ENCODE peak calls at places on chromosome 12, in five cellular contexts. T is K562, S is HepG2, N is H1, E is GM12878. I is an unnamed sample.

GRCh38 chr12:47753021-47754001 is 5.4 kb downstream of the RAPGEF3 start:
- DNase-seq in T (no peak), S (no peak), N (peak; percentile 64), E (no peak), I (peak; percentile 87)

GRCh38 chr12:57767317-57767716 is 439 bp upstream of the CYP27B1 start:
- DNase-seq in T (no peak), S (no peak), N (no peak), E (no peak), I (no peak)

GRCh38 chr12:34300376-34301250 is 278.3 kb downstream of the ALG10 start:
- DNase-seq in T (no peak), S (no peak), N (no peak), E (no peak), I (no peak)

GRCh38 chr12:132309162-132310086 is 20.0 kb downstream of the GALNT9 start:
- DNase-seq in T (no peak), S (no peak), N (no peak), E (no peak), I (no peak)

GRCh38 chr12:31521972-31522371 is 69.0 kb downstream of the DENND5B start:
- DNase-seq in T (no peak), S (no peak), N (no peak), E (no peak), I (no peak)

GRCh38 chr12:5592313-5592712 is 160.4 kb downstream of the NTF3 start:
- DNase-seq in T (no peak), S (no peak), N (no peak), E (no peak), I (no peak)

GRCh38 chr12:54360717-54361456 is 3.4 kb downstream of the GPR84 start:
- DNase-seq in T (peak; percentile 63), S (peak; percentile 82), N (peak; percentile 93), E (no peak), I (peak; percentile 97)

GRCh38 chr12:5806376-5807089 is 138.5 kb downstream of the ANO2 start:
- DNase-seq in T (no peak), S (no peak), N (no peak), E (no peak), I (no peak)

GRCh38 chr12:77847060-77847541 is 16.4 kb downstream of the NAV3 start:
- DNase-seq in T (no peak), S (no peak), N (no peak), E (peak; percentile 75), I (no peak)

GRCh38 chr12:76183459-76184186 is 99.1 kb upstream of the NAP1L1 start:
- DNase-seq in T (peak; percentile 44), S (peak; percentile 10), N (no peak), E (peak; percentile 81), I (no peak)

GRCh38 chr12:119222222-119222951 is 43.7 kb downstream of the HSPB8 start:
- DNase-seq in T (no peak), S (no peak), N (no peak), E (no peak), I (no peak)

GRCh38 chr12:13116259-13116658 is 12.8 kb upstream of the GSG1 start:
- DNase-seq in T (no peak), S (no peak), N (no peak), E (no peak), I (peak; percentile 33)

GRCh38 chr12:118307069-118307954 is 65.4 kb downstream of the TAOK3 start:
- DNase-seq in T (peak; percentile 9), S (no peak), N (no peak), E (peak; percentile 69), I (no peak)

GRCh38 chr12:8780389-8780788 is 42.0 kb upstream of the A2ML1 start:
- DNase-seq in T (peak; percentile 28), S (peak; percentile 16), N (no peak), E (no peak), I (peak; percentile 78)

GRCh38 chr12:130335517-130336392 is 1.9 kb upstream of the PIWIL1 start:
- DNase-seq in T (peak; percentile 52), S (peak; percentile 52), N (peak; percentile 55), E (peak; percentile 3), I (peak; percentile 74)

GRCh38 chr12:87596134-87596533 is 433.1 kb downstream of the C12orf50 start:
- DNase-seq in T (no peak), S (no peak), N (no peak), E (no peak), I (no peak)

GRCh38 chr12:116263431-116263830 is 14.1 kb downstream of the MED13L start:
- DNase-seq in T (no peak), S (no peak), N (no peak), E (no peak), I (no peak)

GRCh38 chr12:113075137-113075683 is 18.7 kb downstream of the DTX1 start:
- DNase-seq in T (no peak), S (no peak), N (no peak), E (peak; percentile 95), I (no peak)

GRCh38 chr12:116160196-116160595 is 117.3 kb downstream of the MED13L start:
- DNase-seq in T (no peak), S (no peak), N (no peak), E (no peak), I (no peak)

GRCh38 chr12:132147423-132148367 is 3.4 kb downstream of the NOC4L start:
- DNase-seq in T (no peak), S (no peak), N (no peak), E (no peak), I (no peak)

GRCh38 chr12:55072093-55072492 is 52.3 kb downstream of the NEUROD4 start:
- DNase-seq in T (no peak), S (peak; percentile 23), N (peak; percentile 82), E (no peak), I (peak; percentile 78)

GRCh38 chr12:50251619-50252300 is 31.6 kb downstream of the LIMA1 start:
- DNase-seq in T (no peak), S (no peak), N (no peak), E (no peak), I (no peak)

GRCh38 chr12:125652689-125653088 is 587.5 kb downstream of the AACS start:
- DNase-seq in T (no peak), S (no peak), N (no peak), E (no peak), I (no peak)

GRCh38 chr12:76523408-76523807 is 36.2 kb downstream of the OSBPL8 start:
- DNase-seq in T (no peak), S (no peak), N (no peak), E (no peak), I (no peak)

GRCh38 chr12:13173012-13173441 is 23.5 kb upstream of the EMP1 start:
- DNase-seq in T (no peak), S (no peak), N (no peak), E (no peak), I (no peak)

GRCh38 chr12:81797100-81797499 is 38.0 kb upstream of the PPFIA2 start:
- DNase-seq in T (no peak), S (peak; percentile 6), N (no peak), E (no peak), I (peak; percentile 71)

GRCh38 chr12:60194682-60195081 is 598.9 kb downstream of the SLC16A7 start:
- DNase-seq in T (no peak), S (no peak), N (no peak), E (no peak), I (no peak)

GRCh38 chr12:65524666-65525065 is 246.2 kb downstream of the MSRB3 start:
- DNase-seq in T (no peak), S (no peak), N (no peak), E (no peak), I (no peak)

GRCh38 chr12:68007466-68007865 is 18.2 kb downstream of the IFNG-AS1 start:
- DNase-seq in T (no peak), S (no peak), N (no peak), E (no peak), I (no peak)

GRCh38 chr12:111741235-111741812 is 25.4 kb upstream of the ALDH2 start:
- DNase-seq in T (peak; percentile 81), S (no peak), N (no peak), E (no peak), I (no peak)

GRCh38 chr12:101671839-101672238 is 25.6 kb upstream of the CHPT1 start:
- DNase-seq in T (no peak), S (no peak), N (no peak), E (no peak), I (no peak)

DNA sequence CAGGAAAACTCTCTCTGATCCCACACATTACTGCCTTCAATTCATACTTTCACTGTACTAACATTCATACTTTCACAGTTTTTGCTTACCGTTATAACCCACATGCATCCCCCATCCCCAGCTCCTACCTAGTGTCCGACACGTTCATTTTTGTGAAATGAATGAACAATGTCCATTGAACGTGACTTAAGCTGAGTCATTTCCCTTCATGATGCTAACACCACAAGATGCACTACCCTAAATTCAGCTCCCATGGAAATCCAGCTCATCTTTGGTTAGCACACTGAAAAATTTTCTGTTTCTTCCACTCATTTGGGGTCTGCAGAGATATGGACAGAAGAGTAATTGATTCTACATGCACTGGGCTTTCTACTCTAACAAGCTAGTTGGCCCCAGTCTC is 84.7 kb downstream of the GALNT4 start:
- DNase-seq in T (no peak), S (no peak), N (no peak), E (no peak), I (no peak)
- TF ChIP-seq CREB1 in T (no peak), S (no peak), N (no peak), E (no peak), I (no peak)

DNA sequence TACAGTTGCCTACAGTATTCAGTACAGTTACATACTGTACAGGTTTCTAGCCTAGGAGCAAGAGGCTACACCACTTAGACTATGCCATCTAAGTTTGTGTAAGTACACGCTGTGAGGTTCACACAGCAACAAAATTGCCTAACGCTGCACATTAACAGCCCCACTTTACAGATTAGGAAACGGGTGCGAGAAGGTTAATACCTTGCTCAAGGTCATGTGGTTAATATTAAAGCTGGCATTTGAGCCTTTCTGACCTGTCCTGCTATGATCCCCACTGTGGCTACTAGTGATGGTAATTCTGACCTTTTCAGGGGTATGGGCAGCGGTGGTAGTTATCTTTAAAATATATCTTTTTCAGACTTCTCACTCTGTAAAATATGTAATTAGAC is 20.9 kb downstream of the ACVR1B start:
- DNase-seq in T (no peak), S (no peak), N (no peak), E (no peak), I (no peak)
- H3K4me1 ChIP-seq in T (peaks cover 47% of the 10 kb centered on the region), S (peaks cover 67% of the 10 kb centered on the region), N (peaks cover 3% of the 10 kb centered on the region), E (peaks cover 30% of the 10 kb centered on the region), I (peaks cover 12% of the 10 kb centered on the region)

GRCh38 chr12:108792361-108793292 is 61.3 kb upstream of the CORO1C start:
- DNase-seq in T (no peak), S (no peak), N (no peak), E (no peak), I (no peak)
- TF ChIP-seq CREB1 in T (no peak), S (no peak), N (no peak), E (no peak), I (no peak)

DNA sequence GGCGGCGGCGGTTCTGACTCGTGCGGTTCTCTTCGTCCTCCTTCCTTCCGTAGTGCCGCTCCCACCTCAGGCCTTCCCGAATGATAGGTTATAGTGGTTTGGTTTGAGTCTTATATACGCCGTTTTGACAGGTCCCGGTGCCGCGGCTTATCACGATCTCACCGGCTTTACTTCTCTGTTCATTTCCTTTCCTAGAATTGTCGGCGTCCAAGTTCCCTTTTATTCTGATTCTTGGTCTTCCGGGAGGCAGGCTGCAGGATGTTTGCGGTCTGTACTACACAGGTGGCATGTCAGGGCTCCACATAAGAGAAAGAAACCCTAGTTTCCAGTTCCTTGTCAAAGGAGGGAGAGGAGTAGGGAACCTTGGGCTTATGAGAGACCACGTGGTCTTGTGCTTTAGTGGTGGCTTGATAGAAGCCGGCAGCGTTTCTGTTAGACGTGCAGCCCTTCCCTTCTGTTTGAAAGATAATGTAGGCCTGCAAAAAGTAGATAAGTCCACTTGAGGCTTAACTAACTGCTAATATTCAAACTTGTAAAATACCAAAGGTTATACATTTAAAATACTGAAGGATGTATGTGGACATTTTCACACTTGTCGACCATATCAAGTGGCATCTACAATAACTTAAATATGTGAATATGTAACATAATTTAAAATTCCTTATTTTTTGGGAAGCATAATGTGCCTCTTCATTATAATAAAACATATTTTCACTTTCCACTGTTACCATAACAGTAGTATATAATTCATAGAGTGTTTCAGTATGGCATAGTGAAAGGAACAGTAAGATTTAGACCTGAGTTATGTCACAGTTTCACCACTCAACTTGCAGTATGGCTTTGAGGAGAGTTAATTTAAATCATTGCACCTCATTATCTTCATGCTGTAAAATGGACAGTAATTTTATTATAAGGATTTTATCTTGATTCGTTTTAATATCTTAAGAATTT is 804 bp downstream of the USP15 start:
- DNase-seq in T (peak; percentile 69), S (peak; percentile 47), N (no peak), E (peak; percentile 73), I (peak; percentile 42)
- H3K4me1 ChIP-seq in T (peaks cover 19% of the 10 kb centered on the region), S (peaks cover 36% of the 10 kb centered on the region), N (no peaks in the 10 kb centered on the region), E (peaks cover 12% of the 10 kb centered on the region), I (peaks cover 10% of the 10 kb centered on the region)